ENCODE peak calls at places on chromosomes 2 and 18, in seven cellular contexts. Y is naive thymus-derived CD4-positive, alpha-beta T cell; M is heart right ventricle; T is GM23338; O is neural progenitor cell; R is aorta; X is tibial artery. F is an unnamed sample.

GRCh38 chr2:218257390-218257981 is 3.3 kb upstream of the GPBAR1 start:
- DNase-seq in M (no peak), Y (peak; percentile 67), T (peak; percentile 91), O (peak; percentile 70), R (no peak), X (peak; percentile 65), F (peak; percentile 86)

GRCh38 chr18:48333563-48333962 is 75.6 kb downstream of the ZBTB7C start:
- DNase-seq in T (peak; percentile 55), M (no peak), Y (no peak), X (no peak), R (no peak), O (peak; percentile 36), F (peak; percentile 61)

GRCh38 chr18:49055787-49056186 is 105.0 kb upstream of the SMAD7 start:
- DNase-seq in O (no peak), Y (peak; percentile 49), M (peak; percentile 54), X (peak; percentile 93), R (peak; percentile 88), T (no peak), F (no peak)

GRCh38 chr2:234983011-234983726 is 31.4 kb downstream of the SH3BP4 start:
- DNase-seq in X (no peak), O (no peak), Y (no peak), R (no peak), M (no peak), T (no peak), F (no peak)

GRCh38 chr2:239516954-239517305 is 116.1 kb upstream of the HDAC4 start:
- DNase-seq in X (no peak), R (no peak), M (no peak), O (no peak), Y (no peak), T (no peak), F (no peak)

GRCh38 chr2:148048475-148049221 is 27.8 kb downstream of the MBD5 start:
- DNase-seq in Y (no peak), M (no peak), O (no peak), T (no peak), R (no peak), X (no peak), F (no peak)

GRCh38 chr2:202237787-202238233 is 587 bp downstream of the SUMO1 start:
- DNase-seq in X (peak; percentile 65), R (peak; percentile 51), Y (no peak), M (no peak), O (peak; percentile 64), T (peak; percentile 66), F (peak; percentile 66)

GRCh38 chr2:66236067-66236705 is 198.7 kb upstream of the MEIS1 start:
- DNase-seq in X (no peak), Y (no peak), M (peak; percentile 26), R (no peak), O (no peak), T (no peak), F (no peak)

GRCh38 chr18:53819174-53819573 is 405.3 kb downstream of the MBD2 start:
- DNase-seq in T (no peak), O (no peak), R (no peak), M (no peak), Y (no peak), X (no peak), F (no peak)

GRCh38 chr2:74759991-74760390 is 73.9 kb upstream of the HK2 start:
- DNase-seq in Y (no peak), X (no peak), O (no peak), R (no peak), T (no peak), M (no peak), F (no peak)

GRCh38 chr2:239957681-239958181 is 67.4 kb downstream of the NDUFA10 start:
- DNase-seq in R (no peak), Y (no peak), X (no peak), O (no peak), T (no peak), M (no peak), F (no peak)

GRCh38 chr2:218342837-218343236 is 13.8 kb upstream of the CATIP start:
- DNase-seq in M (no peak), R (no peak), Y (no peak), O (no peak), T (no peak), X (no peak), F (peak; percentile 41)

GRCh38 chr2:237671466-237672173 is 44.2 kb downstream of the LRRFIP1 start:
- DNase-seq in X (peak; percentile 55), T (no peak), O (no peak), R (no peak), M (no peak), Y (no peak), F (no peak)

GRCh38 chr2:237670641-237671040 is 43.3 kb downstream of the LRRFIP1 start:
- DNase-seq in R (no peak), O (no peak), T (no peak), X (peak; percentile 62), Y (no peak), M (no peak), F (no peak)

GRCh38 chr2:237669129-237669627 is 41.8 kb downstream of the LRRFIP1 start:
- DNase-seq in T (no peak), M (no peak), X (no peak), R (no peak), O (no peak), Y (no peak), F (no peak)

GRCh38 chr2:237668440-237668839 is 41.1 kb downstream of the LRRFIP1 start:
- DNase-seq in R (no peak), Y (no peak), T (no peak), M (no peak), X (no peak), O (no peak), F (no peak)

GRCh38 chr2:237669628-237670351 is 42.4 kb downstream of the LRRFIP1 start:
- DNase-seq in Y (no peak), R (peak; percentile 84), O (no peak), X (no peak), T (no peak), M (peak; percentile 49), F (no peak)
- H3K36me3 ChIP-seq in Y (no peaks in the 10 kb centered on the region), R (peaks cover 3% of the 10 kb centered on the region), O (no peaks in the 10 kb centered on the region), X (no peaks in the 10 kb centered on the region), T (no peaks in the 10 kb centered on the region), M (no peaks in the 10 kb centered on the region), F (no peaks in the 10 kb centered on the region)

GRCh38 chr18:76923485-76924085 is 101.2 kb downstream of the ZNF236 start:
- DNase-seq in T (peak; percentile 79), Y (no peak), M (no peak), R (no peak), X (no peak), O (peak; percentile 46), F (peak; percentile 72)
- H3K27me3 ChIP-seq in T (no peaks in the 10 kb centered on the region), Y (no peaks in the 10 kb centered on the region), M (no peaks in the 10 kb centered on the region), R (no peaks in the 10 kb centered on the region), X (no peaks in the 10 kb centered on the region), O (no peaks in the 10 kb centered on the region), F (no peaks in the 10 kb centered on the region)

GRCh38 chr18:35481960-35482366 is 15.8 kb downstream of the INO80C start:
- DNase-seq in O (no peak), T (no peak), X (no peak), R (no peak), Y (no peak), M (no peak), F (no peak)

GRCh38 chr18:35490894-35491688 is 6.7 kb downstream of the INO80C start:
- DNase-seq in T (peak; percentile 48), R (no peak), M (no peak), X (no peak), O (peak; percentile 17), Y (no peak), F (peak; percentile 19)

GRCh38 chr18:35484034-35484433 is 13.7 kb downstream of the INO80C start:
- DNase-seq in R (no peak), O (no peak), Y (no peak), X (no peak), T (no peak), M (no peak), F (no peak)

GRCh38 chr18:35489913-35490490 is 7.8 kb downstream of the INO80C start:
- DNase-seq in M (no peak), X (no peak), T (no peak), Y (no peak), R (no peak), O (no peak), F (no peak)

GRCh38 chr18:35485852-35486251 is 11.9 kb downstream of the INO80C start:
- DNase-seq in O (no peak), Y (no peak), R (no peak), T (no peak), X (no peak), M (no peak), F (no peak)
- H3K4me3 ChIP-seq in O (no peak overlapping the region), Y (no peak overlapping the region), R (no peak overlapping the region), T (no peak overlapping the region), X (no peak overlapping the region), M (no peak overlapping the region), F (no peak overlapping the region)

GRCh38 chr2:20620696-20621365 is 30.1 kb downstream of the HS1BP3 start:
- DNase-seq in O (no peak), M (no peak), T (no peak), X (peak; percentile 62), Y (no peak), R (no peak), F (no peak)
- H3K36me3 ChIP-seq in O (no peaks in the 10 kb centered on the region), M (peaks cover 53% of the 10 kb centered on the region), T (no peaks in the 10 kb centered on the region), X (peaks cover 59% of the 10 kb centered on the region), Y (no peaks in the 10 kb centered on the region), R (peaks cover 4% of the 10 kb centered on the region), F (no peaks in the 10 kb centered on the region)

GRCh38 chr2:190412971-190413370 is 4.8 kb downstream of the MFSD6 start:
- DNase-seq in T (peak; percentile 71), Y (no peak), O (no peak), M (no peak), X (no peak), R (no peak), F (peak; percentile 42)

GRCh38 chr2:190415251-190415650 is 7.1 kb downstream of the MFSD6 start:
- DNase-seq in M (no peak), Y (no peak), X (no peak), R (no peak), O (no peak), T (no peak), F (no peak)

GRCh38 chr2:190410171-190410570 is 2.0 kb downstream of the MFSD6 start:
- DNase-seq in M (no peak), R (no peak), O (no peak), X (no peak), T (no peak), Y (no peak), F (no peak)

GRCh38 chr2:190415794-190416729 is 7.9 kb downstream of the MFSD6 start:
- DNase-seq in X (no peak), T (no peak), M (no peak), R (no peak), Y (no peak), O (no peak), F (no peak)

DNA sequence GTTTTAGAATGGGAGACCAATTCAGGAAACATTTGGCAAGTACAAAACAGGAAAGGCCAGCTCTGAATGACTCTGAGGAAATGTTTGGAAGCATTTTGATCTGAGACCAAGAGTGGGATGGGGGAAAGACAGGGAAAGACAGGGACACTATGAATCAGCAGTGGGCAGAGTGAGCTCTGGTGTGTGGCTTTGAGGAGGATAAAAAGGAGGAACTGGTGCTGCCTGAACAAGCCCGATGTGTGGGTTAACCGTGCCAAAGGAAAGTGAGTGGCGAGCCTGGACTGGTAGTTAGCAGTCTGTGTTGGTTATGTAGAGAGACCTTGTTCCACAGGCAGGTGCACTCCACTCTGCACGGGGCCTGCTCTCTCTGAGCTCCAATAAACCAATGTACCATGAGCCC is 5.3 kb downstream of the MFSD6 start:
- DNase-seq in T (no peak), M (no peak), R (no peak), X (no peak), Y (no peak), O (no peak), F (no peak)
- H3K27me3 ChIP-seq in T (peaks cover 22% of the 10 kb centered on the region), M (peaks cover 6% of the 10 kb centered on the region), R (no peaks in the 10 kb centered on the region), X (no peaks in the 10 kb centered on the region), Y (no peaks in the 10 kb centered on the region), O (peaks cover 22% of the 10 kb centered on the region), F (peaks cover 20% of the 10 kb centered on the region)